ENCODE peak calls at places on chromosomes 2 and 18, in nine cellular contexts. W is pancreas, Z is upper lobe of left lung, Y is mucosa of gallbladder, S is ACHN, R is posterior vena cava, L is anterior cingulate cortex, G is left ventricle myocardium superior, E is AG10803. H is an unnamed sample.

GRCh38 chr18:21682276-21683051 is 22.1 kb downstream of the ABHD3 start:
- DNase-seq in W (no peak), L (no peak), S (peak), Y (no peak), E (peak), G (no peak), Z (no peak), R (no peak), H (peak)

GRCh38 chr2:20052229-20052871 is 922 bp upstream of the LAPTM4A start:
- DNase-seq in Z (no peak), G (no peak), S (peak), L (no peak), R (no peak), E (peak), Y (no peak), W (no peak), H (no peak)

GRCh38 chr2:60778352-60778751 is 22.3 kb downstream of the PAPOLG start:
- DNase-seq in W (no peak), S (no peak), L (no peak), E (no peak), Z (no peak), R (no peak), Y (no peak), G (no peak), H (no peak)

GRCh38 chr2:133711226-133711625 is 143.0 kb upstream of the NCKAP5 start:
- DNase-seq in Y (no peak), G (no peak), E (no peak), S (no peak), Z (no peak), W (no peak), R (no peak), L (no peak), H (no peak)

GRCh38 chr18:8536922-8537321 is 72.3 kb upstream of the RAB12 start:
- DNase-seq in Z (peak), R (no peak), E (no peak), W (no peak), S (no peak), G (no peak), L (no peak), Y (no peak), H (peak)

GRCh38 chr2:58906151-58906645 is 665.1 kb upstream of the FANCL start:
- DNase-seq in R (no peak), W (no peak), E (no peak), G (no peak), L (no peak), Z (no peak), S (no peak), Y (no peak), H (no peak)

GRCh38 chr2:15293262-15293937 is 267.7 kb downstream of the NBAS start:
- DNase-seq in G (no peak), Y (no peak), E (no peak), L (no peak), W (no peak), S (no peak), R (no peak), Z (no peak), H (no peak)

GRCh38 chr2:226031962-226032441 is 632.5 kb downstream of the NYAP2 start:
- DNase-seq in Z (no peak), L (no peak), G (no peak), E (peak), S (no peak), W (no peak), R (no peak), Y (no peak), H (peak)

GRCh38 chr2:207180741-207181140 is 15.0 kb upstream of the KLF7 start:
- DNase-seq in E (no peak), L (no peak), W (no peak), R (no peak), S (no peak), Y (no peak), Z (no peak), G (no peak), H (no peak)

GRCh38 chr2:100278986-100279385 is 43.3 kb downstream of the LONRF2 start:
- DNase-seq in W (no peak), L (no peak), R (no peak), Y (no peak), E (no peak), G (no peak), Z (no peak), S (no peak), H (no peak)

GRCh38 chr2:23235292-23235691 is 149.7 kb upstream of the KLHL29 start:
- DNase-seq in R (no peak), Z (no peak), L (no peak), Y (no peak), G (no peak), E (peak), W (no peak), S (peak), H (no peak)

GRCh38 chr2:237700583-237701032 is 73.2 kb downstream of the LRRFIP1 start:
- DNase-seq in L (no peak), G (peak), Z (peak), Y (no peak), R (peak), S (no peak), W (no peak), E (peak), H (peak)